ENCODE peak calls at places on chromosome 6, in seven cellular contexts. M, K, Q, Z, T, U and N are unnamed samples.

GRCh38 chr6:54935739-54936138 is 89.2 kb downstream of the FAM83B start:
- DNase-seq in M (no peak), K (no peak), Q (peak; percentile 54), Z (peak; percentile 87), T (peak; percentile 9), U (no peak), N (no peak)

GRCh38 chr6:157732007-157732406 is 91.0 kb upstream of the SNX9 start:
- DNase-seq in M (no peak), K (no peak), Q (no peak), Z (no peak), T (no peak), U (no peak), N (no peak)

GRCh38 chr6:155678361-155678760 is 222.7 kb upstream of the NOX3 start:
- DNase-seq in M (no peak), K (no peak), Q (no peak), Z (peak; percentile 76), T (no peak), U (no peak), N (no peak)

GRCh38 chr6:19159087-19159486 is 678.1 kb upstream of the ID4 start:
- DNase-seq in M (no peak), K (no peak), Q (no peak), Z (no peak), T (no peak), U (no peak), N (no peak)

GRCh38 chr6:89853068-89853467 is 23.4 kb downstream of the CASP8AP2 start:
- DNase-seq in M (no peak), K (no peak), Q (no peak), Z (peak; percentile 70), T (no peak), U (no peak), N (no peak)

GRCh38 chr6:48184644-48185043 is 73.6 kb upstream of the PTCHD4 start:
- DNase-seq in M (no peak), K (no peak), Q (no peak), Z (no peak), T (no peak), U (no peak), N (no peak)

GRCh38 chr6:133446789-133447188 is 205.6 kb downstream of the EYA4 start:
- DNase-seq in M (no peak), K (no peak), Q (no peak), Z (no peak), T (no peak), U (no peak), N (no peak)

GRCh38 chr6:96775727-96776400 is 61.4 kb downstream of the GPR63 start:
- DNase-seq in M (no peak), K (no peak), Q (no peak), Z (no peak), T (no peak), U (no peak), N (no peak)

GRCh38 chr6:134114489-134114888 is 62.1 kb upstream of the SLC2A12 start:
- DNase-seq in M (no peak), K (no peak), Q (no peak), Z (no peak), T (no peak), U (no peak), N (no peak)

GRCh38 chr6:91087864-91088263 is 501.0 kb upstream of the MAP3K7 start:
- DNase-seq in M (no peak), K (no peak), Q (no peak), Z (no peak), T (no peak), U (no peak), N (no peak)

GRCh38 chr6:52102330-52102932 is 15.0 kb upstream of the PKHD1 start:
- DNase-seq in M (no peak), K (no peak), Q (no peak), Z (no peak), T (no peak), U (no peak), N (no peak)

DNA sequence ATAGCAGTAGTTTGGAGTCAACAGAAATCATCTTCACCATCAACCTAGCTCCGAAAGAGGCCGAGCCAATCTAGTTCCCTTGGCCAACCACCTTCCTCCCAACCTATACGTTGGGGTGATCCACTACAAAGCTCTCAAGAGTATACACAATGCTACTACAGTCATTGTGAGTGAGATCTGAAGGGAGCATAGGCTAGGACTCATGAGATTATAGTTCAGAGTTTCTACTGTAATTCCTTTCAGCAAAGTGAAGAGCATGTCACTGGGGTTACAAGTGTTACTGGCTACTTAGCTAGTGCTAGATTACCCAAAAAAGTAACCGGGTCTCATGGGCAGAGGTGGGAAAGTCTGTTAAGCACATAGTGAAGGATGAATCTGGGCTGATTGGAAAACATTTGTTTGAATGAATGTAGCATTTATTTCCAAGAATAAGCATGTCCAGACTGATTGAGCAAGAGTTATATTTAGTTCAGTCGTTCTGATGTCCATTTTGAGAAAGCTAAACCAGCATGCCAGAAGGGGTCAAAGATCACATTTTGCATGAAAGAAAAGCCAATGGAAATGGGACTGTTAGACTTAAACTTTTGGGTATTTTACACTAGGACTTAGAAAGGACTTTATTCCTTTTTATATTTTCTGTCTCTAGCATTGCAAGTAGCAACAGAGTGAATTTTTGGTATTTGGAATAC is 10.5 kb upstream of the ESR1 start:
- DNase-seq in M (no peak), K (no peak), Q (no peak), Z (no peak), T (no peak), U (no peak), N (no peak)
- H3K4me3 ChIP-seq in M (no peak overlapping the region), K (no peak overlapping the region), Q (no peak overlapping the region), Z (no peak overlapping the region), T (no peak overlapping the region), U (no peak overlapping the region), N (no peak overlapping the region)

DNA sequence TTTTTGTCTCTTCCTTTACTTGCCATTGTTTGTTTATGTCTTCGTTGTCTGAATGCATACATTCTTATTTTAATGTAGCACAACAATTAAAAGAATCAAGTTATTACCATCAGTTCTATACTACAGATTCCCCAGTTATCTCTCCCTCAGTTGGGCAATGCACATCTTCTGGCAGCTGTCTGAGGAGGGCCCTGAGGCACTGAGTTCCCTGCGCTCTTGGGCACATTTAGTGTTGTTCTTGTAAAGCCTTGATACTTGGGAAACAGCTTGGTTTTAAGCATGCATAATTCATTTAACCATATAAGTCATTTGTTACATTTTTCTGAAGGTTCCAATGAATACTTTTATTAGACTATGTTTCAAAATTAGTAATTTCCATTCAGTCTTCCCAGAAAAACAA is 117.9 kb downstream of the C6orf118 start:
- DNase-seq in M (no peak), K (no peak), Q (no peak), Z (no peak), T (no peak), U (no peak), N (no peak)
- H3K9me3 ChIP-seq in M (peaks cover 28% of the 10 kb centered on the region), K (peaks cover 4% of the 10 kb centered on the region), Q (no peaks in the 10 kb centered on the region), Z (peaks cover 9% of the 10 kb centered on the region), T (no peaks in the 10 kb centered on the region), U (no peaks in the 10 kb centered on the region), N (peaks cover 5% of the 10 kb centered on the region)

DNA sequence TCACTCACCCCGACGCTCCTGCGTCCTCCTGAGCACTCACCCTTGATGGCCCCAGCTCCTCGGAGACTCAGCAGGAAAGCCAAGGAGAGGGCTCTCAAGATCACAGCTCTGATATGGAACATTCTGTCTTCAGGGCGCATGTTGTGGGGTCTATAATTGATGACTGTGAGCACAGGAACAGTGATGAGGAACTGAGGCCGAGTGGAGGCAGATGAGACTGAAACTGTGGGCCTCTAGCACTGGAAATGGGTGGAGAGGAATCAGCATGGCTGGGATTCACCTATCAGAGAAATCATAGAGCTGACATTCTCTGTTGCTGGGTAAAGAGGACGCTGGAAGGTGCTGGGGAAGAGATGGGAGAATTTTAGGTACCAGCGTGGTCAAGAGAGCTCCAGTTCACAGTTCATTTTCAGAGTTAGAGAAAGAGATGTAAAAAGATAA is at the start of gene HLA-DPA1:
- DNase-seq in M (no peak), K (no peak), Q (no peak), Z (peak; percentile 11), T (peak; percentile 8), U (no peak), N (no peak)
- H3K4me3 ChIP-seq in M (peak within 1 kb of the TSS; percentile 63), K (peak within 1 kb of the TSS; percentile 15), Q (no peak within 1 kb of the TSS), Z (no peak within 1 kb of the TSS), T (no peak within 1 kb of the TSS), U (no peak within 1 kb of the TSS), N (no peak within 1 kb of the TSS)

DNA sequence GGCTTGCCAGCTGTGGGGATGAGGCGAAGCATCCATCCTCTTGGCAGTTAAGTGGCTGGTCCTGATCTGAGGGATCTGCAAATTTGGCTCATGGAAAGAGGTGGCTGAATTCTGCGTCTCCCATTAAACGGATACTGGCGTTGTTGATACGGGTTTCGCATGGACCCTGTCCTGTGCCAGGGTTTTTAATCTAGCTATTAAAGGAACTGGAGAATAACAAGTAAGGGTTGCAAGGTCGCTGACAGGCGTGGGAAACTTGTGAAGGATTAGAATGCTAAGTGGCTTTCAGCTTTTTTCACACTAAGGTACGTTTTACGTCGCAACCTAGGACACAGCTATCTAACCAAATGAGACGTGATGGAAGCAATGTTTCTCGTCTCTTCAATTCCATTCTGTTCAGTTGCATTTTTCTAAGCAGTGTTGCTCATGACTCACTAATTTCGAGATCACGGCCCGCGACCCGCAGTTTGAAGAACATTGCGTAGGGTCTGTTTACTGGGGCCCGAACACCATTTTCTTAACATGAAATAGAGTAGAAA is 852 bp downstream of the GMNN start:
- DNase-seq in M (no peak), K (no peak), Q (peak; percentile 32), Z (peak; percentile 70), T (no peak), U (peak; percentile 34), N (no peak)
- H3K9me3 ChIP-seq in M (no peaks in the 10 kb centered on the region), K (no peaks in the 10 kb centered on the region), Q (no peaks in the 10 kb centered on the region), Z (no peaks in the 10 kb centered on the region), T (no peaks in the 10 kb centered on the region), U (no peaks in the 10 kb centered on the region), N (no peaks in the 10 kb centered on the region)

GRCh38 chr6:168608113-168608400 is 167.1 kb downstream of the SMOC2 start:
- DNase-seq in M (no peak), K (no peak), Q (no peak), Z (no peak), T (no peak), U (no peak), N (peak; percentile 58)

GRCh38 chr6:168609914-168610490 is 169.0 kb downstream of the SMOC2 start:
- DNase-seq in M (no peak), K (no peak), Q (no peak), Z (no peak), T (no peak), U (no peak), N (peak; percentile 10)

GRCh38 chr6:168609026-168609685 is 168.2 kb downstream of the SMOC2 start:
- DNase-seq in M (no peak), K (no peak), Q (no peak), Z (no peak), T (no peak), U (no peak), N (no peak)

GRCh38 chr6:168612586-168612985 is 171.6 kb downstream of the SMOC2 start:
- DNase-seq in M (no peak), K (no peak), Q (no peak), Z (no peak), T (no peak), U (no peak), N (no peak)

GRCh38 chr6:168611691-168612090 is 170.7 kb downstream of the SMOC2 start:
- DNase-seq in M (no peak), K (no peak), Q (no peak), Z (no peak), T (no peak), U (no peak), N (peak; percentile 68)
- H3K4me3 ChIP-seq in M (no peak overlapping the region), K (no peak overlapping the region), Q (no peak overlapping the region), Z (no peak overlapping the region), T (no peak overlapping the region), U (no peak overlapping the region), N (no peak overlapping the region)

GRCh38 chr6:168698923-168699322 is 257.9 kb downstream of the SMOC2 start:
- DNase-seq in M (no peak), K (no peak), Q (no peak), Z (no peak), T (no peak), U (no peak), N (no peak)
- H3K9me3 ChIP-seq in M (peaks cover 7% of the 10 kb centered on the region), K (no peaks in the 10 kb centered on the region), Q (no peaks in the 10 kb centered on the region), Z (peaks cover 49% of the 10 kb centered on the region), T (no peaks in the 10 kb centered on the region), U (no peaks in the 10 kb centered on the region), N (no peaks in the 10 kb centered on the region)